ENCODE peak calls at places on chromosomes 2 and 18, in four cellular contexts. One of them, this sample, is unnamed.

GRCh38 chr2:232310189-232310588 is 68.4 kb upstream of the ALPP start:
- DNase-seq in Peyer's patch: no peak
- DNase-seq in endothelial cell of umbilical vein: no peak
- DNase-seq in breast epithelium: no peak
- DNase-seq in this sample: no peak

GRCh38 chr2:238220892-238221521 is 17.5 kb upstream of the ILKAP start:
- DNase-seq in Peyer's patch: no peak
- DNase-seq in endothelial cell of umbilical vein: no peak
- DNase-seq in breast epithelium: no peak
- DNase-seq in this sample: no peak

GRCh38 chr18:24792164-24792563 is 331.7 kb downstream of the HRH4 start:
- DNase-seq in Peyer's patch: no peak
- DNase-seq in endothelial cell of umbilical vein: no peak
- DNase-seq in breast epithelium: no peak
- DNase-seq in this sample: no peak

GRCh38 chr18:12921178-12921577 is 26.6 kb upstream of the SEH1L start:
- DNase-seq in Peyer's patch: no peak
- DNase-seq in endothelial cell of umbilical vein: no peak
- DNase-seq in breast epithelium: no peak
- DNase-seq in this sample: no peak

GRCh38 chr18:12657048-12657848 is 659 bp downstream of the SPIRE1 start:
- DNase-seq in Peyer's patch: peak; percentile 54
- DNase-seq in endothelial cell of umbilical vein: peak; percentile 29
- DNase-seq in breast epithelium: no peak
- DNase-seq in this sample: peak; percentile 28

GRCh38 chr18:61892683-61893303 is at the start of gene RNF152:
- DNase-seq in Peyer's patch: peak; percentile 63
- DNase-seq in endothelial cell of umbilical vein: peak; percentile 71
- DNase-seq in breast epithelium: peak; percentile 54
- DNase-seq in this sample: peak; percentile 28

GRCh38 chr18:58042826-58043362 is 1.1 kb upstream of the NEDD4L start:
- DNase-seq in Peyer's patch: no peak
- DNase-seq in endothelial cell of umbilical vein: no peak
- DNase-seq in breast epithelium: no peak
- DNase-seq in this sample: no peak

GRCh38 chr2:222693837-222694236 is 22.4 kb downstream of the MOGAT1 start:
- DNase-seq in Peyer's patch: no peak
- DNase-seq in endothelial cell of umbilical vein: peak; percentile 27
- DNase-seq in breast epithelium: no peak
- DNase-seq in this sample: no peak

GRCh38 chr2:64186698-64187605 is 42.7 kb upstream of the PELI1 start:
- DNase-seq in Peyer's patch: no peak
- DNase-seq in endothelial cell of umbilical vein: no peak
- DNase-seq in breast epithelium: no peak
- DNase-seq in this sample: no peak

GRCh38 chr2:55157474-55157884 is 74.6 kb downstream of the CLHC1 start:
- DNase-seq in Peyer's patch: no peak
- DNase-seq in endothelial cell of umbilical vein: no peak
- DNase-seq in breast epithelium: no peak
- DNase-seq in this sample: no peak

GRCh38 chr2:57207191-57207590 is 839.4 kb upstream of the VRK2 start:
- DNase-seq in Peyer's patch: no peak
- DNase-seq in endothelial cell of umbilical vein: no peak
- DNase-seq in breast epithelium: no peak
- DNase-seq in this sample: no peak

GRCh38 chr2:7672027-7672684 is 754.9 kb downstream of the RNF144A start:
- DNase-seq in Peyer's patch: peak; percentile 72
- DNase-seq in endothelial cell of umbilical vein: no peak
- DNase-seq in breast epithelium: no peak
- DNase-seq in this sample: no peak

GRCh38 chr2:47676236-47676635 is 106.7 kb upstream of the MSH6 start:
- DNase-seq in Peyer's patch: no peak
- DNase-seq in endothelial cell of umbilical vein: no peak
- DNase-seq in breast epithelium: no peak
- DNase-seq in this sample: no peak

GRCh38 chr2:177063331-177063730 is 149.3 kb upstream of the HNRNPA3 start:
- DNase-seq in Peyer's patch: no peak
- DNase-seq in endothelial cell of umbilical vein: no peak
- DNase-seq in breast epithelium: no peak
- DNase-seq in this sample: no peak

GRCh38 chr2:167388497-167388896 is 500.2 kb downstream of the XIRP2 start:
- DNase-seq in Peyer's patch: no peak
- DNase-seq in endothelial cell of umbilical vein: no peak
- DNase-seq in breast epithelium: no peak
- DNase-seq in this sample: no peak

GRCh38 chr2:158932246-158932645 is 36.2 kb upstream of the TANC1 start:
- DNase-seq in Peyer's patch: no peak
- DNase-seq in endothelial cell of umbilical vein: no peak
- DNase-seq in breast epithelium: no peak
- DNase-seq in this sample: no peak

GRCh38 chr2:181546086-181546485 is 88.9 kb downstream of the ITGA4 start:
- DNase-seq in Peyer's patch: no peak
- DNase-seq in endothelial cell of umbilical vein: no peak
- DNase-seq in breast epithelium: no peak
- DNase-seq in this sample: no peak

GRCh38 chr2:44927979-44928659 is 13.4 kb upstream of the SIX3 start:
- DNase-seq in Peyer's patch: no peak
- DNase-seq in endothelial cell of umbilical vein: no peak
- DNase-seq in breast epithelium: no peak
- DNase-seq in this sample: no peak

GRCh38 chr18:74631242-74632087 is 33.8 kb downstream of the ZNF407 start:
- DNase-seq in Peyer's patch: no peak
- DNase-seq in endothelial cell of umbilical vein: peak; percentile 61
- DNase-seq in breast epithelium: no peak
- DNase-seq in this sample: no peak

GRCh38 chr2:107622741-107623310 is 203.9 kb upstream of the RGPD4 start:
- DNase-seq in Peyer's patch: no peak
- DNase-seq in endothelial cell of umbilical vein: no peak
- DNase-seq in breast epithelium: no peak
- DNase-seq in this sample: no peak

GRCh38 chr2:159211447-159212396 is 74.8 kb downstream of the WDSUB1 start:
- DNase-seq in Peyer's patch: no peak
- DNase-seq in endothelial cell of umbilical vein: no peak
- DNase-seq in breast epithelium: no peak
- DNase-seq in this sample: no peak

GRCh38 chr2:215435261-215435808 is 533 bp downstream of the FN1 start:
- DNase-seq in Peyer's patch: no peak
- DNase-seq in endothelial cell of umbilical vein: peak; percentile 45
- DNase-seq in breast epithelium: no peak
- DNase-seq in this sample: no peak

GRCh38 chr18:73975266-73975665 is 172.4 kb downstream of the FBXO15 start:
- DNase-seq in Peyer's patch: no peak
- DNase-seq in endothelial cell of umbilical vein: no peak
- DNase-seq in breast epithelium: no peak
- DNase-seq in this sample: no peak

GRCh38 chr2:101111917-101112771 is 39.0 kb downstream of the TBC1D8 start:
- DNase-seq in Peyer's patch: no peak
- DNase-seq in endothelial cell of umbilical vein: no peak
- DNase-seq in breast epithelium: no peak
- DNase-seq in this sample: no peak

GRCh38 chr2:208466133-208466919 is 59.7 kb downstream of the PTH2R start:
- DNase-seq in Peyer's patch: no peak
- DNase-seq in endothelial cell of umbilical vein: peak; percentile 3
- DNase-seq in breast epithelium: no peak
- DNase-seq in this sample: no peak

GRCh38 chr2:236743623-236744280 is 174.1 kb downstream of the ACKR3 start:
- DNase-seq in Peyer's patch: no peak
- DNase-seq in endothelial cell of umbilical vein: peak; percentile 68
- DNase-seq in breast epithelium: no peak
- DNase-seq in this sample: no peak

GRCh38 chr2:51795248-51795888 is 763.4 kb upstream of the NRXN1 start:
- DNase-seq in Peyer's patch: no peak
- DNase-seq in endothelial cell of umbilical vein: peak; percentile 14
- DNase-seq in breast epithelium: no peak
- DNase-seq in this sample: no peak

GRCh38 chr2:65595641-65596040 is 163.2 kb upstream of the SPRED2 start:
- DNase-seq in Peyer's patch: no peak
- DNase-seq in endothelial cell of umbilical vein: peak; percentile 45
- DNase-seq in breast epithelium: no peak
- DNase-seq in this sample: no peak

GRCh38 chr2:37506407-37507068 is 162.1 kb downstream of the QPCT start:
- DNase-seq in Peyer's patch: no peak
- DNase-seq in endothelial cell of umbilical vein: no peak
- DNase-seq in breast epithelium: no peak
- DNase-seq in this sample: no peak

GRCh38 chr2:72934683-72935610 is 17.6 kb downstream of the EMX1 start:
- DNase-seq in Peyer's patch: peak; percentile 66
- DNase-seq in endothelial cell of umbilical vein: no peak
- DNase-seq in breast epithelium: no peak
- DNase-seq in this sample: no peak

GRCh38 chr18:28088477-28088876 is 88.5 kb downstream of the CDH2 start:
- DNase-seq in Peyer's patch: no peak
- DNase-seq in endothelial cell of umbilical vein: no peak
- DNase-seq in breast epithelium: no peak
- DNase-seq in this sample: no peak
- H3K4me1 ChIP-seq in Peyer's patch: no peaks in the 10 kb centered on the region
- H3K4me1 ChIP-seq in endothelial cell of umbilical vein: peaks cover 5% of the 10 kb centered on the region
- H3K4me1 ChIP-seq in breast epithelium: no peaks in the 10 kb centered on the region
- H3K4me1 ChIP-seq in this sample: no peaks in the 10 kb centered on the region

GRCh38 chr2:43077876-43078275 is 148.5 kb downstream of the ZFP36L2 start:
- DNase-seq in Peyer's patch: peak; percentile 9
- DNase-seq in endothelial cell of umbilical vein: no peak
- DNase-seq in breast epithelium: no peak
- DNase-seq in this sample: no peak
- TF ChIP-seq POLR2A in Peyer's patch: no peak
- TF ChIP-seq POLR2A in endothelial cell of umbilical vein: no peak
- TF ChIP-seq POLR2A in breast epithelium: no peak
- TF ChIP-seq POLR2A in this sample: no peak

GRCh38 chr18:32362484-32362883 is 108.2 kb downstream of the GAREM1 start:
- DNase-seq in Peyer's patch: no peak
- DNase-seq in endothelial cell of umbilical vein: no peak
- DNase-seq in breast epithelium: no peak
- DNase-seq in this sample: no peak

GRCh38 chr18:32355896-32356295 is 114.8 kb downstream of the GAREM1 start:
- DNase-seq in Peyer's patch: no peak
- DNase-seq in endothelial cell of umbilical vein: no peak
- DNase-seq in breast epithelium: no peak
- DNase-seq in this sample: no peak

GRCh38 chr18:32360682-32361345 is 109.9 kb downstream of the GAREM1 start:
- DNase-seq in Peyer's patch: no peak
- DNase-seq in endothelial cell of umbilical vein: no peak
- DNase-seq in breast epithelium: no peak
- DNase-seq in this sample: no peak

GRCh38 chr18:32358529-32358928 is 112.2 kb downstream of the GAREM1 start:
- DNase-seq in Peyer's patch: no peak
- DNase-seq in endothelial cell of umbilical vein: no peak
- DNase-seq in breast epithelium: no peak
- DNase-seq in this sample: no peak

DNA sequence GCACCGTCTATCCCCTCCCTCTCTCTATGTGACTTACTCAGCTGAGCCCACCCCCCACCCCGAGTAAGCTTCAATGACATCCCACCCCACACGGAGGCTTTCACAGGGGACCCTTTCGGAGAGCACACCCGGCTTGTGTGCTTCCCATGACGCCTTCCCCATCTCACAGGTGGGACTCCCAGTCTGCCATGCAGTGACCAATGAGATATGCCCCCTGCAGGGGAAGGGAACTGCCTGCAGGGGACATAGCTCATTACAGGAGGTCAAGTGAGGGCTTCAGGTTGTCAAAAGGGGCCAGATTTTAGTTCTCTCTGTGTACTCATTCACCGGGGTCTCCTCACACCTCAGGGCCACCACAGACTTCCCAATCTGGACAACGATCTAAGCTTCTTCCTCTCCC is 112.6 kb downstream of the GAREM1 start:
- DNase-seq in Peyer's patch: no peak
- DNase-seq in endothelial cell of umbilical vein: no peak
- DNase-seq in breast epithelium: no peak
- DNase-seq in this sample: no peak
- TF ChIP-seq CTCF in Peyer's patch: no peak
- TF ChIP-seq CTCF in endothelial cell of umbilical vein: peak; percentile 0
- TF ChIP-seq CTCF in breast epithelium: no peak
- TF ChIP-seq CTCF in this sample: no peak

DNA sequence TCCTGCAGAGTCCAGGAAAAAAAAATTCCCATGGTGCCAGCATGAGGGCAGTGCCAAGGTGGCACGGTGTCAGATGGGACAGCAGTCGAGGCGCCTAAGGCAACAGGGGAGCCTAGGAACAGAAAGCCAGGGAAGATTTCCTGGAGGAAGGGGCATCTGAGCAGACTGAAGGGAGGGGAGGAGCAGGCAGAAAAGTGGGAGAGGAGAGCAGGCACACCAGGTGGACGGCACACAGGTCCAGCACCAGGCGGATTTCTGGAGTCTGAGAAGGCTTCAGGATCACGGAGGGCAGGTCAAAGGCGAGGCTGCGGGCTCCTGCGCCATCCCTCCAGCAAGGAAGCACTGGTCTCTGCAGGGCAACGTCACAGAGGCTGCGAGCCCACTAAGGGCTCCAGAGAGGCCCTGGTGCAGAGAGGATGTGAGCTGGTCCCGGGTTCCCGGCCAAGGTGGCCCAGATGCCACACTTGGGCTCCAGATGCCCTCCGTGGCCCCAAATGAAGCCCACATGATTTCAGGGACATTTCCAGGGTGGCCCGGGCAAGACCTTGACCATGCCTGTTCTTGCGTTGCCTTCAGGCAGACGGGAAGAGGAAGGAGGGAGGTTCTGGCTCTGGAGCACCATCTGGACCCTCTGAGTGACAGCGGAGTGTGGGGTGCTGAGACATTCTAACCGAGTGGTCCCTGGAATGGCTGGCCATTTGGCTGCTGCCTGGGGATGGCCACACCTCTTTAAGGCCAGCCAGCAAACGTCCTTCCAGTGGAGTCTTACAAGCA is 4.1 kb downstream of the HS6ST1 start:
- DNase-seq in Peyer's patch: peak; percentile 43
- DNase-seq in endothelial cell of umbilical vein: no peak
- DNase-seq in breast epithelium: peak; percentile 63
- DNase-seq in this sample: peak; percentile 5
- H3K4me1 ChIP-seq in Peyer's patch: no peaks in the 10 kb centered on the region
- H3K4me1 ChIP-seq in endothelial cell of umbilical vein: peaks cover 11% of the 10 kb centered on the region
- H3K4me1 ChIP-seq in breast epithelium: peaks cover 27% of the 10 kb centered on the region
- H3K4me1 ChIP-seq in this sample: peaks cover 2% of the 10 kb centered on the region

DNA sequence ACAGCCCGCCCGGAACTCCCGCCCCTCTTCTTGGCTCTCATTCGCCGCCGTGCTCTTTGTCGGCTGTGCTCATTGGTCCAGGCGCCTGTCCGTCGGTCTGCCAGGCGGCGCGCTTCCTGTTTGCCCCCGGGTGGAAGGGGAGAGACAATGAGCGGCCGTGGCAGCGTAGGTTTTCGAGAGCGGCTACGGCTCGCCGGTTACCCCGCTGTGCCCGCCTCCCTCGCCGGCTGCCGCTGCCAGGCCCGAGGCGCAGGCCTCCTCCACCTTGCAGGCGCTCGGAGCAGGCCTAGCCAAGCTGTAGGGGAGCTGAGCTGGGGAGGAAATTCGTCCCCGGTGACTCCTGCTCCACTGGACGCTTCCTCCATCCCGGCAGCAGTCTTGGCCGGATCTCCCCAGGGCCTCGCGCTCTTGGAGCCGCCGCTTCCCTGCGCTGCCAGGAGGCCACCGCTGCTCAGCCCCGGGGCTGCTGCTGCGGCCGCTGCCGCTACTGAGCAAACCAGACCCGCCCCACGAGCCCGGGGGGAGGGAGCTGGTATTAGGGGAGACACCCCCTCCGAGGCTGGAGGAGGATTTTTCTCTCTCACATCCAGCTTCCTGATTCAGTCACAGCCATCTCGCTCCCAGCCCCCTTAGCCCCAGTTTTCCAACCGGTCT is at the start of gene SP3:
- DNase-seq in Peyer's patch: peak; percentile 98
- DNase-seq in endothelial cell of umbilical vein: peak; percentile 98
- DNase-seq in breast epithelium: peak; percentile 98
- DNase-seq in this sample: peak; percentile 96
- TF ChIP-seq POLR2A in Peyer's patch: peak; percentile 83
- TF ChIP-seq POLR2A in endothelial cell of umbilical vein: peak; percentile 90
- TF ChIP-seq POLR2A in breast epithelium: peak; percentile 91
- TF ChIP-seq POLR2A in this sample: peak; percentile 93